ENCODE peak calls at places on chromosomes 5 and 9, in four cellular contexts. N, B, C and S are unnamed samples.

GRCh38 chr9:76322810-76323209 is 71.4 kb downstream of the RFK start:
- DNase-seq in C (no peak), N (no peak), B (no peak), S (no peak)

GRCh38 chr5:12848709-12849108 is 944.5 kb upstream of the CTNND2 start:
- DNase-seq in N (no peak), C (no peak), B (no peak), S (no peak)

GRCh38 chr9:6672118-6672517 is 26.6 kb upstream of the GLDC start:
- DNase-seq in B (no peak), C (no peak), N (no peak), S (no peak)

GRCh38 chr9:119963798-119964372 is 594.6 kb upstream of the BRINP1 start:
- DNase-seq in N (no peak), B (no peak), C (peak), S (no peak)

GRCh38 chr5:149381986-149382338 is 2.9 kb upstream of the IL17B start:
- DNase-seq in C (peak), B (peak), N (peak), S (peak)

GRCh38 chr9:93613791-93614190 is 37.4 kb downstream of the PHF2 start:
- DNase-seq in N (no peak), B (no peak), C (no peak), S (no peak)

GRCh38 chr5:127006711-127007110 is 23.6 kb downstream of the MARCHF3 start:
- DNase-seq in C (no peak), N (no peak), B (no peak), S (no peak)

GRCh38 chr5:33299621-33300208 is 141.1 kb upstream of the TARS1 start:
- DNase-seq in N (no peak), B (peak), C (no peak), S (no peak)

GRCh38 chr5:178590924-178591423 is 781 bp upstream of the COL23A1 start:
- DNase-seq in B (peak), N (no peak), C (no peak), S (no peak)

GRCh38 chr9:33081128-33081851 is 4.8 kb upstream of the SMU1 start:
- DNase-seq in B (peak), C (peak), N (no peak), S (peak)

GRCh38 chr9:86097510-86098224 is 1.7 kb downstream of the GOLM1 start:
- DNase-seq in C (peak), N (no peak), B (no peak), S (no peak)

GRCh38 chr9:75775966-75776691 is 114.3 kb upstream of the PCSK5 start:
- DNase-seq in C (no peak), N (no peak), B (no peak), S (no peak)

GRCh38 chr5:177509361-177509951 is at the start of gene DOK3:
- DNase-seq in B (peak), C (no peak), N (no peak), S (peak)

GRCh38 chr5:136802382-136802781 is 437.0 kb upstream of the TRPC7 start:
- DNase-seq in C (peak), N (no peak), B (no peak), S (no peak)

GRCh38 chr5:35214051-35214450 is 16.2 kb downstream of the PRLR start:
- DNase-seq in C (no peak), N (no peak), B (no peak), S (no peak)

GRCh38 chr9:113857875-113858274 is 18.2 kb upstream of the ZNF618 start:
- DNase-seq in B (no peak), C (no peak), N (no peak), S (peak)

GRCh38 chr5:133811168-133811567 is 157.3 kb downstream of the C5orf15 start:
- DNase-seq in N (no peak), C (no peak), B (no peak), S (no peak)